ENCODE peak calls at places on chromosomes 4 and X, in eight cellular contexts. Z is PC-9; F is adipocyte; H is fibroblast of lung; U is endodermal cell; I is uterus; B is CD4-positive, CD25-positive, alpha-beta regulatory T cell; R is NB4. V is an unnamed sample.

GRCh38 chr4:56668267-56668666 is 12.8 kb downstream of the HOPX start:
- DNase-seq in Z (no peak), F (no peak), B (no peak), R (no peak), U (peak; percentile 75), H (no peak), I (no peak), V (peak; percentile 49)

GRCh38 chr4:123744664-123745290 is 348.2 kb downstream of the SPRY1 start:
- DNase-seq in B (no peak), F (no peak), R (peak; percentile 44), Z (peak; percentile 8), H (peak; percentile 53), I (peak; percentile 47), U (no peak), V (no peak)

GRCh38 chr4:184110452-184110851 is 107.2 kb downstream of the ENPP6 start:
- DNase-seq in F (no peak), B (no peak), R (no peak), Z (no peak), H (no peak), U (no peak), I (no peak), V (no peak)

GRCh38 chr4:9976781-9977180 is 44.5 kb downstream of the SLC2A9 start:
- DNase-seq in H (no peak), I (no peak), F (no peak), R (no peak), B (no peak), U (no peak), Z (no peak), V (no peak)

GRCh38 chr4:82192153-82192552 is 181.6 kb downstream of the HNRNPD start:
- DNase-seq in F (no peak), R (no peak), I (no peak), B (no peak), H (no peak), Z (no peak), U (no peak), V (no peak)

GRCh38 chrX:96379951-96380350 is 304.7 kb upstream of the DIAPH2 start:
- DNase-seq in Z (no peak), F (no peak), U (no peak), I (no peak), H (no peak), B (no peak), R (no peak), V (no peak)

GRCh38 chr4:79201976-79202375 is 123.9 kb downstream of the NAA11 start:
- DNase-seq in B (no peak), R (no peak), H (no peak), Z (no peak), F (no peak), U (no peak), I (no peak), V (no peak)

GRCh38 chrX:23699636-23700194 is 32.4 kb downstream of the PRDX4 start:
- DNase-seq in R (peak; percentile 52), B (no peak), U (peak; percentile 82), I (no peak), Z (no peak), H (peak; percentile 22), F (no peak), V (no peak)

GRCh38 chrX:68429216-68429615 is 4.1 kb downstream of the OPHN1 start:
- DNase-seq in B (no peak), H (peak; percentile 64), U (no peak), R (no peak), I (no peak), F (no peak), Z (peak; percentile 42), V (no peak)

GRCh38 chr4:77145806-77146425 is 11.1 kb upstream of the CCNG2 start:
- DNase-seq in F (peak; percentile 67), B (no peak), Z (no peak), R (peak; percentile 10), U (no peak), I (no peak), H (no peak), V (no peak)

GRCh38 chrX:74535211-74535621 is 79.2 kb downstream of the RLIM start:
- DNase-seq in B (no peak), I (no peak), F (peak; percentile 67), U (peak; percentile 65), R (peak; percentile 81), H (peak; percentile 63), Z (peak; percentile 38), V (peak; percentile 37)

GRCh38 chrX:135295238-135295943 is 13.9 kb upstream of the ETDC start:
- DNase-seq in I (peak; percentile 25), F (no peak), R (no peak), U (peak; percentile 85), B (peak; percentile 52), Z (no peak), H (peak; percentile 51), V (peak; percentile 65)

GRCh38 chr4:151045907-151046306 is 30.8 kb upstream of the LRBA start:
- DNase-seq in Z (no peak), F (no peak), R (peak; percentile 25), I (no peak), B (no peak), H (no peak), U (peak; percentile 64), V (peak; percentile 45)

GRCh38 chrX:46953597-46953996 is 41.4 kb downstream of the JADE3 start:
- DNase-seq in B (no peak), F (no peak), U (peak; percentile 53), Z (peak; percentile 35), R (peak; percentile 50), H (no peak), I (no peak), V (no peak)

GRCh38 chr4:10698172-10698571 is 13.6 kb upstream of the CLNK start:
- DNase-seq in U (no peak), R (no peak), I (no peak), B (no peak), H (no peak), Z (no peak), F (no peak), V (no peak)

GRCh38 chr4:53599632-53600031 is 8.3 kb upstream of the LNX1 start:
- DNase-seq in B (no peak), U (no peak), I (no peak), H (no peak), F (no peak), R (no peak), Z (no peak), V (no peak)
- H3K4me3 ChIP-seq in B (no peak overlapping the region), U (no peak overlapping the region), I (no peak overlapping the region), H (no peak overlapping the region), F (no peak overlapping the region), R (no peak overlapping the region), Z (no peak overlapping the region), V (no peak overlapping the region)

GRCh38 chr4:83285022-83285387 is 407 bp upstream of the COQ2 start:
- DNase-seq in U (peak; percentile 45), R (peak; percentile 89), I (no peak), B (no peak), Z (no peak), F (peak; percentile 77), H (peak; percentile 55), V (no peak)

GRCh38 chr4:83282049-83282535 is 2.5 kb downstream of the COQ2 start:
- DNase-seq in Z (peak; percentile 50), R (peak; percentile 79), U (peak; percentile 61), H (peak; percentile 39), B (peak; percentile 74), I (no peak), F (peak; percentile 86), V (peak; percentile 19)

GRCh38 chr4:83281326-83281725 is 3.3 kb downstream of the COQ2 start:
- DNase-seq in Z (no peak), F (no peak), U (no peak), B (no peak), I (no peak), H (no peak), R (peak; percentile 19), V (no peak)

GRCh38 chr4:83284161-83285021 is at the start of gene COQ2:
- DNase-seq in H (peak; percentile 96), R (peak; percentile 96), U (peak; percentile 97), B (peak; percentile 89), Z (peak; percentile 73), F (peak; percentile 99), I (peak; percentile 96), V (peak; percentile 95)
- H3K4me3 ChIP-seq in H (peak within 1 kb of the TSS; percentile 82), R (peak within 1 kb of the TSS; percentile 84), U (peak within 1 kb of the TSS; percentile 84), B (peak within 1 kb of the TSS; percentile 98), Z (peak within 1 kb of the TSS; percentile 60), F (peak within 1 kb of the TSS; percentile 92), I (peak within 1 kb of the TSS; percentile 67), V (peak within 1 kb of the TSS; percentile 89)

DNA sequence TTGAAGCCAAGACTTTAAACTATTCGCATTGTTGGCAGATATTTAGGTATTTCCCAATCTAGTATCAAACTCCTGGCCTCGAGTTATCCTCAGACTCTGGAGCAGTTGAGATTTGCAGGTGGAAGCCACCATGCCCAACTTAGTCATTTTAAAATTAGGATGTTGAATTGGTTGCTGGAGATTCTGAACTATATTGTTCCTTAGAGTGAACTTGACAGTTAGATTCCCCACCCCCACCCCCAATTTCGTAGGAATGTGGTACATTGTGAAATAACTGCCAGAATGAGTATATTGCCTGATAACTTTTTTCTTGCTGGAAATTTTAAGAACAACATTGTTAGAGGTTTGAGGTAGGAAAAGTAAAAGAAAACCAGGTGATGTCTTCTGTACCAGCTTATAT is 2.3 kb downstream of the NOCT start:
- DNase-seq in I (no peak), H (peak; percentile 30), U (no peak), B (no peak), Z (no peak), R (peak; percentile 68), F (peak; percentile 58), V (no peak)
- H3K4me3 ChIP-seq in I (no peak overlapping the region), H (peak overlapping the region; percentile 8), U (peak overlapping the region; percentile 75), B (no peak overlapping the region), Z (no peak overlapping the region), R (peak overlapping the region; percentile 93), F (peak overlapping the region; percentile 71), V (no peak overlapping the region)

GRCh38 chr4:8427262-8427661 is 13.3 kb downstream of the ACOX3 start:
- DNase-seq in F (no peak), U (no peak), H (no peak), R (no peak), I (no peak), B (no peak), Z (no peak), V (no peak)
- H3K4me3 ChIP-seq in F (peak overlapping the region; percentile 89), U (peak overlapping the region; percentile 96), H (peak overlapping the region; percentile 82), R (peak overlapping the region; percentile 84), I (peak overlapping the region; percentile 60), B (peak overlapping the region; percentile 85), Z (peak overlapping the region; percentile 69), V (no peak overlapping the region)

GRCh38 chr4:113170115-113170817 is 120.8 kb downstream of the ANK2 start:
- DNase-seq in F (no peak), H (no peak), U (no peak), I (no peak), Z (no peak), R (no peak), B (no peak), V (no peak)
- H3K4me3 ChIP-seq in F (no peak overlapping the region), H (no peak overlapping the region), U (peak overlapping the region; percentile 53), I (no peak overlapping the region), Z (no peak overlapping the region), R (no peak overlapping the region), B (no peak overlapping the region), V (no peak overlapping the region)

DNA sequence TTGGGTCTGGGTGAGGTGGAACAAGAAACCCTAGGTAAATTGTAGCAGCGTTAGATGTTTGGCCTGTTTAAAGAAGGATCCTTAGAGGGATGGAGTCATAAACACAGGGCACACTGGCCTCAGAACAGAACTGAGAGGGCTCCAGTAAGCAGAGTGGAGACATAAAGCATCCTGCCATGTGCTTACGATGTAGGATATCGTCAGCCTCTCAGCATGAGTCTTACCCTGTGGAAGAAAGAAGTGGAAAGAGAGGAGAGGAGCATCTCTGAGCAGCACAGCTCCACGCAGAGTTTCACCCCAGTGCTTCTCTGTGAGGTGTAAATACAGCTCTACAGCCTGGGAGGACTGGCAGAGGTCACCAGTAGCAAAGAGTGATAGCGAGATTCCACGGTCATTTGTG is 27.8 kb upstream of the SORBS2 start:
- DNase-seq in R (no peak), I (no peak), U (peak; percentile 54), H (peak; percentile 16), B (no peak), Z (no peak), F (no peak), V (no peak)
- H3K4me3 ChIP-seq in R (no peak overlapping the region), I (no peak overlapping the region), U (no peak overlapping the region), H (no peak overlapping the region), B (no peak overlapping the region), Z (no peak overlapping the region), F (peak overlapping the region; percentile 59), V (no peak overlapping the region)

V was measured in WERI-Rb-1.